ENCODE peak calls at places on chromosome 18, in seven cellular contexts. V is heart right ventricle; G is CD8-positive, alpha-beta T cell; I is RWPE2; W is MM.1S; Z is esophagus squamous epithelium; Y is kidney. N is an unnamed sample.

GRCh38 chr18:7158201-7158600 is 40.6 kb upstream of the LAMA1 start:
- DNase-seq in V (no peak), G (no peak), I (no peak), W (no peak), Z (no peak), Y (no peak), N (no peak)

GRCh38 chr18:63087421-63088230 is 231.9 kb downstream of the BCL2 start:
- DNase-seq in V (no peak), G (no peak), I (no peak), W (no peak), Z (no peak), Y (no peak), N (no peak)

GRCh38 chr18:42586603-42587002 is 528.9 kb downstream of the RIT2 start:
- DNase-seq in V (no peak), G (no peak), I (no peak), W (no peak), Z (no peak), Y (no peak), N (no peak)

GRCh38 chr18:41347057-41347456 is 608.0 kb upstream of the PIK3C3 start:
- DNase-seq in V (no peak), G (no peak), I (no peak), W (no peak), Z (no peak), Y (no peak), N (no peak)

GRCh38 chr18:66826211-66826610 is 222.3 kb upstream of the CDH19 start:
- DNase-seq in V (no peak), G (no peak), I (no peak), W (no peak), Z (no peak), Y (no peak), N (no peak)

GRCh38 chr18:75200071-75200470 is 8.9 kb downstream of the PTGR3 start:
- DNase-seq in V (no peak), G (no peak), I (no peak), W (no peak), Z (no peak), Y (no peak), N (no peak)

GRCh38 chr18:3211236-3211992 is 8.4 kb downstream of the MYOM1 start:
- DNase-seq in V (peak; percentile 36), G (no peak), I (no peak), W (no peak), Z (no peak), Y (no peak), N (no peak)

GRCh38 chr18:3603460-3604259 is 153.7 kb downstream of the TGIF1 start:
- DNase-seq in V (no peak), G (no peak), I (no peak), W (no peak), Z (no peak), Y (no peak), N (peak; percentile 89)

GRCh38 chr18:78731423-78732032 is 248.1 kb upstream of the SALL3 start:
- DNase-seq in V (no peak), G (no peak), I (no peak), W (no peak), Z (no peak), Y (no peak), N (peak; percentile 39)

GRCh38 chr18:57980573-57981348 is 63.3 kb upstream of the NEDD4L start:
- DNase-seq in V (no peak), G (no peak), I (no peak), W (peak; percentile 52), Z (no peak), Y (no peak), N (no peak)

GRCh38 chr18:36608107-36608506 is 220.7 kb downstream of the TPGS2 start:
- DNase-seq in V (no peak), G (no peak), I (no peak), W (no peak), Z (no peak), Y (no peak), N (peak; percentile 31)

GRCh38 chr18:76058146-76058545 is 436.9 kb downstream of the ZNF516 start:
- DNase-seq in V (no peak), G (no peak), I (no peak), W (no peak), Z (no peak), Y (no peak), N (no peak)

GRCh38 chr18:9638886-9639285 is 24.5 kb upstream of the PPP4R1 start:
- DNase-seq in V (no peak), G (no peak), I (no peak), W (no peak), Z (no peak), Y (no peak), N (no peak)

GRCh38 chr18:63844254-63844653 is 43.3 kb upstream of the SERPINB2 start:
- DNase-seq in V (no peak), G (no peak), I (no peak), W (peak; percentile 68), Z (no peak), Y (no peak), N (no peak)

GRCh38 chr18:7272268-7273049 is 41.6 kb downstream of the LRRC30 start:
- DNase-seq in V (peak; percentile 69), G (no peak), I (no peak), W (peak; percentile 77), Z (no peak), Y (peak; percentile 76), N (peak; percentile 85)

DNA sequence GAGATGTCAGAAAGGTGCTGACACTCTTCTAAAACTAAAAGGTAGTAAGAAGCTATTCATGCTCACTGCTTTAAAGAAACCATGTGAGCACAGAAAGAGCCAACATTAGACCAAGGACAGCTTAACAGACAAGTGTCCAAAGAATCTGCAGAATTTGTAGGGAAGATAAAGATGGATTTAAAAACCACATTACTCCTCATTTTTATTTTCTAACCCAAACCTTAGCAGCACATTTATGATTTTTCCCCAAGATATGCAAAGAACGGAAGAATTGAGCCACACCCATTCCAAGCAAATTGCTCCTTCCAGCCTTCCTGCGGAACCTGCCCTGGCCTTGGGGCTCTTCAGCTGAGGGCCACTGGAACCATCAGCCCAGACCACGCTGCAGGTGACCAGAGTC is 26.9 kb downstream of the MBP start:
- DNase-seq in V (no peak), G (no peak), I (no peak), W (no peak), Z (no peak), Y (peak; percentile 45), N (no peak)
- H3K27ac ChIP-seq in V (peak overlapping the region; percentile 81), G (peak overlapping the region; percentile 31), I (no peak overlapping the region), W (no peak overlapping the region), Z (no peak overlapping the region), Y (no peak overlapping the region), N (no peak overlapping the region)

DNA sequence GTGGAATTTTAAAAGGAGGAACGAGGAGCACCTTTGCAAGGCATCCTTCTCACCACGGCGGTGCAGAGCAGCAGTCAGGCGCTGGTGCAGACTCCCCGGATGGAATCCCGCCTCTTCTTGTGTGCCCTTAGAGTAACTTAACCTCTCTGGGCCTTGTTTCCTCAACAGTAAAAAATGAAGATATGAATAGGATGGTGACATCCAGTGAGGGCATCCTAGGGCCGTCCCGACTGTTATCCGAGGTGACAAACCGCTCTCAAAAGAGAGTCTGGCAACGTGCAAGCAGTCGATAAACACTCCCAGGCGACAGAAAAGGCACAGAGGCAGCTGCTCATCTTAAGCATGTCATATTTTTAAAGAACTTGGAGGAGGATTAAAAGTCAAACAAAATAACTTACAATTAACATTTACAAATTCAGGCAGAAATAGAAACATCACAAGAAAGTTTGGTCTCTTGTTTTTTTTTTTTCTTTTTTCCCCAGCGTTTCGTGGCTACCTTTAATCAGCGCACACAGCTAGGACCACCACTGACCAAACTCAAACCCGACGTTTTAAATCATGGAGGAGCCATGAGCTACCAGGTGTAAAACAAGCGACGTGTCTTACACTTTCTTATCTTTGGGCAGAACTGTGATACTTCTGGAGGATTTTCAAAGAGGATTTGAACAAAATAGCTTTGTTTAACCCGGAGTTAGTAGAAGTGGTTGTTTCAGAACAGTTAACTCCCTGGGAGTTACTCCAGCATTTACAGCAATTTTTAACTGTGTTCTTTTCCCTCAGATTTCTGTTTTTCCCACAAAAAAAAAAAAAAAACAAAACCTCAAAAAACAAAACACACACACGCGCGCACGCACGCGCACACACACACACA is 2.1 kb downstream of the MBP start:
- DNase-seq in V (no peak), G (peak; percentile 51), I (no peak), W (no peak), Z (no peak), Y (no peak), N (no peak)
- H3K4me1 ChIP-seq in V (peaks cover 71% of the 10 kb centered on the region), G (peaks cover 73% of the 10 kb centered on the region), I (peaks cover 38% of the 10 kb centered on the region), W (no peaks in the 10 kb centered on the region), Z (peaks cover 36% of the 10 kb centered on the region), Y (peaks cover 20% of the 10 kb centered on the region), N (no peaks in the 10 kb centered on the region)

GRCh38 chr18:49441338-49441938 is 19.0 kb downstream of the DYM start:
- DNase-seq in V (no peak), G (no peak), I (no peak), W (no peak), Z (no peak), Y (no peak), N (no peak)
- H3K27ac ChIP-seq in V (no peak overlapping the region), G (no peak overlapping the region), I (no peak overlapping the region), W (no peak overlapping the region), Z (no peak overlapping the region), Y (no peak overlapping the region), N (no peak overlapping the region)

GRCh38 chr18:13225261-13225660 is 6.7 kb downstream of the LDLRAD4 start:
- DNase-seq in V (no peak), G (no peak), I (no peak), W (no peak), Z (no peak), Y (no peak), N (no peak)

GRCh38 chr18:13223341-13224148 is 5.0 kb downstream of the LDLRAD4 start:
- DNase-seq in V (peak; percentile 74), G (no peak), I (no peak), W (no peak), Z (no peak), Y (no peak), N (no peak)

GRCh38 chr18:13221821-13222220 is 3.3 kb downstream of the LDLRAD4 start:
- DNase-seq in V (peak; percentile 78), G (no peak), I (no peak), W (no peak), Z (no peak), Y (peak; percentile 93), N (no peak)

GRCh38 chr18:13220326-13220991 is 1.9 kb downstream of the LDLRAD4 start:
- DNase-seq in V (peak; percentile 34), G (no peak), I (no peak), W (no peak), Z (no peak), Y (no peak), N (peak; percentile 47)

GRCh38 chr18:13222371-13223281 is 4.1 kb downstream of the LDLRAD4 start:
- DNase-seq in V (peak; percentile 79), G (no peak), I (no peak), W (no peak), Z (no peak), Y (peak; percentile 95), N (no peak)
- H3K4me1 ChIP-seq in V (peaks cover 67% of the 10 kb centered on the region), G (peaks cover 28% of the 10 kb centered on the region), I (no peaks in the 10 kb centered on the region), W (no peaks in the 10 kb centered on the region), Z (peaks cover 4% of the 10 kb centered on the region), Y (peaks cover 34% of the 10 kb centered on the region), N (peaks cover 6% of the 10 kb centered on the region)